ENCODE peak calls at places on chromosomes 3 and 15, in eight cellular contexts. W, P, Z, V, F, C, M and I are unnamed samples.

GRCh38 chr15:72916939-72917338 is 133.4 kb upstream of the ADPGK start:
- DNase-seq in V (peak), P (no peak), C (no peak), F (no peak), M (no peak), W (no peak), Z (no peak), I (peak)

GRCh38 chr3:139564290-139564861 is 24.8 kb upstream of the RBP1 start:
- DNase-seq in C (no peak), Z (no peak), F (no peak), M (peak), P (no peak), V (no peak), W (no peak), I (peak)

GRCh38 chr3:7709383-7710082 is 792.1 kb upstream of the LMCD1 start:
- DNase-seq in C (no peak), M (no peak), Z (no peak), V (peak), P (no peak), W (no peak), F (no peak), I (no peak)

GRCh38 chr3:150341893-150342292 is 66.2 kb upstream of the TSC22D2 start:
- DNase-seq in W (no peak), M (no peak), Z (no peak), V (no peak), C (no peak), F (no peak), P (no peak), I (no peak)

GRCh38 chr3:185153170-185153733 is 392 bp upstream of the C3orf70 start:
- DNase-seq in C (no peak), W (no peak), M (no peak), V (peak), Z (no peak), P (no peak), F (peak), I (peak)

GRCh38 chr15:31023841-31024240 is 32.4 kb upstream of the MTMR10 start:
- DNase-seq in C (no peak), F (no peak), P (no peak), W (no peak), V (no peak), M (no peak), Z (no peak), I (no peak)

GRCh38 chr3:56467108-56467507 is 1.2 kb downstream of the ERC2 start:
- DNase-seq in V (peak), W (peak), C (peak), F (peak), M (peak), Z (no peak), P (no peak), I (peak)

GRCh38 chr3:51982352-51982837 is 940 bp upstream of the ACY1 start:
- DNase-seq in C (no peak), W (no peak), F (no peak), V (no peak), M (peak), P (no peak), Z (no peak), I (peak)

GRCh38 chr3:100637197-100637631 is 27.8 kb downstream of the ADGRG7 start:
- DNase-seq in Z (no peak), M (no peak), W (no peak), C (no peak), V (no peak), P (no peak), F (no peak), I (no peak)

GRCh38 chr15:73323374-73323955 is 45.3 kb downstream of the HCN4 start:
- DNase-seq in C (no peak), F (peak), Z (no peak), V (no peak), P (no peak), W (no peak), M (no peak), I (no peak)

GRCh38 chr3:105414841-105415240 is 48.1 kb downstream of the ALCAM start:
- DNase-seq in P (no peak), W (no peak), V (peak), M (no peak), Z (no peak), C (no peak), F (no peak), I (no peak)

GRCh38 chr15:83206387-83206970 is 1.1 kb downstream of the HDGFL3 start:
- DNase-seq in C (no peak), W (no peak), Z (no peak), P (no peak), F (no peak), V (peak), M (peak), I (peak)

GRCh38 chr3:72255191-72255590 is 470.2 kb upstream of the PROK2 start:
- DNase-seq in M (no peak), C (no peak), Z (no peak), F (no peak), V (peak), W (no peak), P (no peak), I (no peak)